ENCODE peak calls at places on chromosomes 1 and 21, in six cellular contexts. X is kidney; Y is nephron progenitor cell; H is CD4-positive, alpha-beta T cell; M is DND-41; N is right lobe of liver. P is an unnamed sample.

GRCh38 chr1:3065396-3065795 is 3.6 kb upstream of the PRDM16 start:
- DNase-seq in X (peak; percentile 59), Y (no peak), H (no peak), M (no peak), N (no peak), P (no peak)

GRCh38 chr1:197736689-197737088 is 38.6 kb downstream of the DENND1B start:
- DNase-seq in X (no peak), Y (no peak), H (no peak), M (no peak), N (no peak), P (no peak)

GRCh38 chr1:4001461-4001860 is 101.4 kb upstream of the C1orf174 start:
- DNase-seq in X (peak; percentile 37), Y (no peak), H (no peak), M (no peak), N (no peak), P (no peak)

GRCh38 chr21:43866233-43866632 is 1.2 kb downstream of the AGPAT3 start:
- DNase-seq in X (no peak), Y (no peak), H (peak; percentile 19), M (peak; percentile 73), N (no peak), P (no peak)

GRCh38 chr1:221766210-221766609 is 24.3 kb upstream of the DUSP10 start:
- DNase-seq in X (no peak), Y (no peak), H (no peak), M (no peak), N (no peak), P (no peak)

GRCh38 chr1:95233321-95233736 is 681 bp upstream of the RWDD3 start:
- DNase-seq in X (peak; percentile 72), Y (peak; percentile 22), H (no peak), M (no peak), N (peak; percentile 51), P (no peak)

GRCh38 chr1:66770694-66771093 is 18.4 kb downstream of the DYNLT5 start:
- DNase-seq in X (no peak), Y (no peak), H (no peak), M (no peak), N (no peak), P (no peak)

GRCh38 chr1:208499021-208499420 is 254.8 kb upstream of the PLXNA2 start:
- DNase-seq in X (no peak), Y (no peak), H (no peak), M (no peak), N (no peak), P (no peak)

GRCh38 chr1:206589206-206589605 is 23.1 kb downstream of the EIF2D start:
- DNase-seq in X (peak; percentile 84), Y (no peak), H (no peak), M (no peak), N (no peak), P (no peak)

GRCh38 chr21:17613242-17613676 is 558 bp upstream of the BTG3 start:
- DNase-seq in X (peak; percentile 77), Y (no peak), H (no peak), M (no peak), N (no peak), P (no peak)

GRCh38 chr1:153670257-153670858 is 435 bp downstream of the ILF2 start:
- DNase-seq in X (peak; percentile 82), Y (no peak), H (no peak), M (no peak), N (peak; percentile 33), P (no peak)

GRCh38 chr1:112511897-112512296 is 3.1 kb downstream of the WNT2B start:
- DNase-seq in X (no peak), Y (no peak), H (no peak), M (no peak), N (no peak), P (no peak)

GRCh38 chr1:241250465-241250864 is 106.5 kb downstream of the RGS7 start:
- DNase-seq in X (no peak), Y (no peak), H (no peak), M (no peak), N (no peak), P (no peak)

GRCh38 chr1:29120955-29121485 is 2.7 kb downstream of the TMEM200B start:
- DNase-seq in X (peak; percentile 76), Y (peak; percentile 79), H (peak; percentile 68), M (no peak), N (no peak), P (peak; percentile 61)

GRCh38 chr1:37449936-37450335 is 24.4 kb upstream of the ZC3H12A start:
- DNase-seq in X (no peak), Y (no peak), H (no peak), M (peak; percentile 64), N (no peak), P (no peak)

GRCh38 chr1:115013792-115014191 is 15.8 kb upstream of the TSHB start:
- DNase-seq in X (no peak), Y (no peak), H (no peak), M (no peak), N (no peak), P (no peak)

GRCh38 chr1:44368471-44369151 is 13.6 kb upstream of the ERI3 start:
- DNase-seq in X (no peak), Y (peak; percentile 12), H (no peak), M (no peak), N (no peak), P (no peak)

GRCh38 chr1:1990222-1990621 is 13.4 kb downstream of the CFAP74 start:
- DNase-seq in X (peak; percentile 89), Y (no peak), H (no peak), M (no peak), N (no peak), P (no peak)

GRCh38 chr21:46182548-46183336 is 1.5 kb downstream of the SPATC1L start:
- DNase-seq in X (peak; percentile 85), Y (no peak), H (no peak), M (no peak), N (no peak), P (no peak)

GRCh38 chr1:84961316-84961715 is 35.6 kb downstream of the MCOLN2 start:
- DNase-seq in X (no peak), Y (no peak), H (no peak), M (no peak), N (no peak), P (no peak)

DNA sequence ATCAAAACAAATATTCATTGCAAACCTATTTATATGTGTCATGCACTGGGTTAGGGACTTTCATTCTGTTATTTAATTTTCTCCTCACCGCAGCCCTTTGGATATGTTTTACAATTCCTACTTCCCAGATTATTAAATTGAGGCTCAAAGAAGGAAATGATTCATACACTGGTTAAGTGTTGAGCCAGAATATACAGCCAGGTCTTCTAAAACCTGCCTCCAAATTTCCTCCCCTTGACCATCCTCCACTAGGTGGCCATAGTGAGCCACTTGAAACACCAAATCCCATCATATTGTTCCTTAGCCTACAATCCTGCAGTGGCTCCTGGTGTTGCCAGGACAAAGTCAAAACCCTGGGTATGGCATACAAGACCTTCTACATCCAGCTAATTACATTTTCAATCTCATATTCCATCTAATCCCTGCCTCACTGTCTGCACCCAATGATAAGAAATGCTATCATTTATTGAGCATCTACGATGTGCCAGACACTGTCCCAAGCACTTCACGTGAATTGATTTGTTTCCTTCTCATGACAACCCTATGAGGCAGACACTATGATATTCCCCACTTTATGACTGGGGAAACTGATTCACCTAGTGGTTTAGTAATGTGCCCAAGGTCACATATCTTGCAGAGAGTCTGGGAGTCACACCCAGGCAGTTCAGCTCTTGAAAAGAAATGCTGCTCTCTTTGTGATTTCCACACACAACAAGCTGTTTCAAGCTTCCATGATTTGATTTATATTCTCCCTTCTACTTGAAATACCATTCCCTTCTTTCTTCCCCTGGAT is 23.6 kb upstream of the KIRREL1 start:
- DNase-seq in X (no peak), Y (peak; percentile 66), H (no peak), M (peak; percentile 44), N (no peak), P (no peak)
- TF ChIP-seq CTCF in X (peak; percentile 61), Y (peak; percentile 86), H (peak; percentile 34), M (peak; percentile 84), N (peak; percentile 61), P (peak; percentile 41)

GRCh38 chr1:172398193-172398592 is 22.3 kb upstream of the C1orf105 start:
- DNase-seq in X (no peak), Y (no peak), H (no peak), M (no peak), N (no peak), P (no peak)

GRCh38 chr1:172399369-172400072 is 21.0 kb upstream of the C1orf105 start:
- DNase-seq in X (no peak), Y (no peak), H (no peak), M (no peak), N (no peak), P (no peak)

GRCh38 chr1:172402878-172403573 is 17.5 kb upstream of the C1orf105 start:
- DNase-seq in X (no peak), Y (no peak), H (no peak), M (no peak), N (no peak), P (no peak)

GRCh38 chr1:172400073-172400737 is 20.3 kb upstream of the C1orf105 start:
- DNase-seq in X (no peak), Y (no peak), H (no peak), M (no peak), N (no peak), P (no peak)

GRCh38 chr1:172401907-172402306 is 18.6 kb upstream of the C1orf105 start:
- DNase-seq in X (no peak), Y (no peak), H (no peak), M (no peak), N (no peak), P (no peak)
- TF ChIP-seq CTCF in X (no peak), Y (peak; percentile 6), H (peak; percentile 35), M (peak; percentile 37), N (no peak), P (no peak)

DNA sequence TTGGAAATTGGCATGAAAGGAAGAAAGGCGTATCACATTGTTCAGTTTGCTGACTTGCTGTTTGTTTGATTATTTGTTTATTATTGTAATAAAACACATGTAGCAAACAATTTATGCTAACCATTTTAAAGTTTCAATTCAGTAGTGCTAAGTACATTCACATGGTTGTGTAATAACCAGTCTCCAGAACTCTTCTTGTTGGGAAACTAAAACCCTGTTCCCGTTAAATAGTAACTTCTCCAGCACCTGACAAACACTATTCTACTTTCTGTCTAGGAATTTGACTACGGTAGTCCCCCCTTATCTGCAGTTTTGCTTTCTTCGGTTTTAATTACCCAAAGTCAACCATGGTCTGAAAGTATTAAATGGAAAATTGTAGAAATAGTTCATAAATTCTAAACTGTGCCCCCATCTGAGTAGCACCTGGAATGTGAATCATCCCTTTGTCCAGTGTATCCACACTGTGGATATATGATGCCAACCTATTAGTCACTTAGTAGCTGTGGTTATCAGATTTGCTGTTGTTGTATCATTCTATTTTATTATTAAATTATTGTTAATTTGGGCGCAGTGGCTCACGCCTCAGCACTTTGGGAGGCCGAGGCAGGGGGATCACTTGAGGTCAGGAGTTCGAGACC is 5.5 kb downstream of the MORC3 start:
- DNase-seq in X (no peak), Y (no peak), H (no peak), M (no peak), N (no peak), P (no peak)
- TF ChIP-seq CTCF in X (no peak), Y (no peak), H (no peak), M (no peak), N (no peak), P (no peak)

DNA sequence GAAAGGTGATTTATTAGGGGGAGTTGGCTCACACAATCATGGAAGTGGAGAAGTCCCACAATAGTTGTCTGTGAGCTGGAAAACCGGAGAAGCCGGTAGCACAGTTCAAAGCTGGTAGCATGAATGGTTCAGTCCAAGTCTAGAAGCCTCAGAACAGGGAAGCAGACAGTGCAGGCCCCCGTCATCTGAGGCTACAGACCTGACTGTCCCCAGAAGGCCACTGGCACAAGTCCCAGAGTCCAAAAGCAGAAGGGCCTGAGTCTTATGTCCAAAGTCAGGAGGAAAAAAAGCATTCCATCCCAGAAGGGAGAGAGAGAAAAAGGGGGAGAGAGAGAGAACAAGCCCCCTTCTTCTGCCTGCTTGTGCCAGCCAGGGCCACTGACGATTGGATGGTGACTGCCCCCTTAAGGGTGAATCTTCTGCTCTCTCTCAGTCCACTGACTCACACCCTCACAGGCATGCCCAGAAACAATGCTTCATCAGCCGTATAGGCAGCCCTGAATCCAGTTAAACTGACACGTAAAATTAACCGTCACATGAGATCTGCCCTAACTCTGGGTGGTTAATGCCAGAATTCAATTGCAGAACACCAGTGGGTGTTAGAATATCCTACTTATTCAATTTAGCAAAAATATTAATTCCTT is 49.3 kb upstream of the POU2F1 start:
- DNase-seq in X (no peak), Y (no peak), H (no peak), M (no peak), N (no peak), P (no peak)
- TF ChIP-seq CTCF in X (no peak), Y (no peak), H (no peak), M (no peak), N (no peak), P (no peak)

P was measured in natural killer cell.